ENCODE peak calls at places on chromosomes 6 and 20, in ten cellular contexts. T, O, A, M, B, N, L, I, Y and U are unnamed samples.

GRCh38 chr20:53677447-53678314 is 84.0 kb upstream of the ZNF217 start:
- DNase-seq in T (peak), N (peak), O (no peak), M (peak), L (peak), A (no peak), Y (no peak), B (peak), I (no peak), U (no peak)

GRCh38 chr6:137218473-137218916 is 690 bp downstream of the IFNGR1 start:
- DNase-seq in N (no peak), A (peak), L (peak), T (no peak), I (peak), M (no peak), Y (no peak), B (no peak), O (no peak), U (no peak)

GRCh38 chr6:127937102-127937501 is 36.2 kb upstream of the THEMIS start:
- DNase-seq in Y (no peak), T (no peak), M (no peak), I (no peak), N (no peak), O (no peak), B (no peak), A (no peak), L (no peak), U (no peak)

GRCh38 chr20:31475032-31475431 is at the start of the genes DEFB124 and REM1:
- DNase-seq in M (no peak), O (no peak), Y (no peak), L (no peak), N (peak), T (peak), B (peak), A (no peak), I (no peak), U (no peak)

GRCh38 chr20:1844723-1845523 is 50.3 kb upstream of the SIRPA start:
- DNase-seq in I (peak), Y (no peak), M (no peak), A (peak), T (no peak), N (peak), O (peak), L (no peak), B (peak), U (no peak)

GRCh38 chr6:38349795-38350194 is 289.9 kb downstream of the BTBD9 start:
- DNase-seq in A (no peak), N (no peak), Y (no peak), I (no peak), B (no peak), O (no peak), L (no peak), T (no peak), M (peak), U (no peak)

GRCh38 chr6:77650098-77650663 is 2.7 kb upstream of the MEI4 start:
- DNase-seq in O (no peak), N (peak), M (no peak), B (peak), Y (peak), T (peak), L (peak), A (no peak), I (peak), U (no peak)

GRCh38 chr6:19831358-19831757 is 5.8 kb upstream of the ID4 start:
- DNase-seq in I (no peak), N (no peak), L (no peak), T (no peak), A (no peak), B (no peak), Y (no peak), O (no peak), M (no peak), U (no peak)

GRCh38 chr20:49983123-49983847 is 505 bp downstream of the SNAI1 start:
- DNase-seq in M (no peak), T (no peak), O (no peak), N (no peak), B (no peak), Y (no peak), L (peak), I (no peak), A (no peak), U (no peak)

GRCh38 chr6:39841291-39841690 is 49.1 kb downstream of the DAAM2 start:
- DNase-seq in A (peak), O (no peak), M (no peak), Y (no peak), I (no peak), L (no peak), T (no peak), B (no peak), N (no peak), U (no peak)

GRCh38 chr20:49501917-49502316 is 19.4 kb upstream of the KCNB1 start:
- DNase-seq in I (no peak), M (no peak), B (no peak), Y (no peak), N (no peak), A (peak), T (no peak), L (no peak), O (no peak), U (no peak)